ENCODE peak calls at places on chromosomes 7 and 10, in six cellular contexts. O is type B pancreatic cell, U is RWPE1, H is D721Med, X is brain microvascular endothelial cell, G is IMR-90. S is an unnamed sample.

GRCh38 chr7:26199301-26200112 is 1.0 kb downstream of the HNRNPA2B1 start:
- DNase-seq in O (no peak), U (no peak), H (no peak), X (no peak), G (peak), S (no peak)

GRCh38 chr10:133230023-133230319 is at the start of gene UTF1:
- DNase-seq in O (no peak), U (no peak), H (no peak), X (no peak), G (no peak), S (no peak)

GRCh38 chr7:97269741-97270140 is 152.2 kb downstream of the SDHAF3 start:
- DNase-seq in O (no peak), U (no peak), H (no peak), X (no peak), G (no peak), S (no peak)

GRCh38 chr10:43971306-43971705 is 322.6 kb upstream of the ZNF32 start:
- DNase-seq in O (no peak), U (no peak), H (no peak), X (no peak), G (no peak), S (no peak)

GRCh38 chr7:144098776-144099175 is 10.6 kb upstream of the OR2A2 start:
- DNase-seq in O (no peak), U (no peak), H (no peak), X (no peak), G (no peak), S (no peak)

GRCh38 chr10:125060851-125061556 is 99.4 kb downstream of the CTBP2 start:
- DNase-seq in O (peak), U (peak), H (no peak), X (peak), G (peak), S (peak)

GRCh38 chr7:157337316-157338149 is 729 bp downstream of the DNAJB6 start:
- DNase-seq in O (peak), U (peak), H (no peak), X (peak), G (peak), S (no peak)

GRCh38 chr10:44857363-44858016 is 53.6 kb upstream of the TMEM72 start:
- DNase-seq in O (peak), U (peak), H (no peak), X (peak), G (peak), S (no peak)

GRCh38 chr7:105975770-105976428 is 12.8 kb downstream of the CDHR3 start:
- DNase-seq in O (no peak), U (peak), H (no peak), X (no peak), G (peak), S (peak)

GRCh38 chr7:133635541-133635940 is 382.7 kb downstream of the EXOC4 start:
- DNase-seq in O (no peak), U (no peak), H (no peak), X (no peak), G (no peak), S (no peak)

GRCh38 chr10:35136263-35136815 is 9.7 kb downstream of the CREM start:
- DNase-seq in O (no peak), U (no peak), H (no peak), X (no peak), G (no peak), S (no peak)

GRCh38 chr10:68561804-68562649 is 1.9 kb downstream of the TET1 start:
- DNase-seq in O (no peak), U (no peak), H (no peak), X (no peak), G (no peak), S (no peak)

DNA sequence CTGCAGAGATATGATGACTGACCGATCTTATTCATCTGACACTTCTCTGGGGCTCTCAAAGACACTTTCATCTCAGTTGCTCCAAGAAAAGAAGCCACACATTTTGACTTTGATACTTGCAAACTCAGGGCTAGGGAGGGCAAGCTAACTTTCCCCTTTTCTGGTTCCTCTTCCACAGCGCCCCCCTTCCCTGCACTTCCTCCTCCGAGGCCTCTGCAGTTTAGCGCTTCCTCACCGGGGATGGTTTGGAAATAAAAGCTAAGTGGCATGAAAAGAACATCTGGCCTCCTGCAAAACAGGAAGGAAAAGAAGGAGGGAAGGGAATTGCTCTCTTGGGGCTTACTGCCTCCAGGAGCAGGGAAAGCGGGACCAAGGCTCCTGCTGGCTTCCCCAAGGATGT is 42.4 kb downstream of the PRKCQ start:
- DNase-seq in O (no peak), U (no peak), H (no peak), X (no peak), G (no peak), S (no peak)
- TF ChIP-seq CTCF in O (no peak), U (no peak), H (no peak), X (no peak), G (no peak), S (no peak)

GRCh38 chr7:49488573-49488972 is 284.9 kb upstream of the VWC2 start:
- DNase-seq in O (no peak), U (no peak), H (no peak), X (no peak), G (no peak), S (no peak)

GRCh38 chr7:49486974-49487919 is 286.2 kb upstream of the VWC2 start:
- DNase-seq in O (no peak), U (no peak), H (no peak), X (no peak), G (no peak), S (no peak)

GRCh38 chr7:49479421-49479820 is 294.0 kb upstream of the VWC2 start:
- DNase-seq in O (no peak), U (no peak), H (no peak), X (no peak), G (no peak), S (no peak)

GRCh38 chr7:49479936-49480544 is 293.4 kb upstream of the VWC2 start:
- DNase-seq in O (no peak), U (no peak), H (no peak), X (no peak), G (no peak), S (no peak)

DNA sequence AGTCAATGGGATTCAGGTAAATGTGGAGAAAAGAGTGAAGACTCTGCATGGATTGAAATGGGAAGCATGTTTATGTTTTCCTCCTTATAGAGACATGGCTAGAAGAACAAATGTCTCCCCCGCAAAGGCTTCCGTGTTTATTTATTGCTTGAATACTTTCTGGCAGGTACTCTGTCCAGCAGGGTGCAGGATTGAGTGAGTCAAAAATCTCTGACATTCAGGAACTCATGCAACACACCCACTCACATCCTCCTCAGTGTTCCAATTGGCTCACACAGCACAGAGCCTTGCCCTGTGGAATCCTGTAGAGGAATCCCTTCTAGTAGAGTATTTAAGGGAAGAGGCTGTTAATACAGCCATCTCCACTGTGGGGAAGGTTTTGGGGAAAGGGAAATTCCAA is 290.3 kb upstream of the VWC2 start:
- DNase-seq in O (no peak), U (no peak), H (no peak), X (no peak), G (no peak), S (no peak)
- TF ChIP-seq CTCF in O (peak), U (no peak), H (no peak), X (no peak), G (no peak), S (no peak)

GRCh38 chr7:140230517-140230861 is 53.7 kb upstream of the KDM7A start:
- DNase-seq in O (no peak), U (no peak), H (no peak), X (no peak), G (no peak), S (no peak)
- TF ChIP-seq CTCF in O (no peak), U (no peak), H (no peak), X (no peak), G (no peak), S (no peak)

DNA sequence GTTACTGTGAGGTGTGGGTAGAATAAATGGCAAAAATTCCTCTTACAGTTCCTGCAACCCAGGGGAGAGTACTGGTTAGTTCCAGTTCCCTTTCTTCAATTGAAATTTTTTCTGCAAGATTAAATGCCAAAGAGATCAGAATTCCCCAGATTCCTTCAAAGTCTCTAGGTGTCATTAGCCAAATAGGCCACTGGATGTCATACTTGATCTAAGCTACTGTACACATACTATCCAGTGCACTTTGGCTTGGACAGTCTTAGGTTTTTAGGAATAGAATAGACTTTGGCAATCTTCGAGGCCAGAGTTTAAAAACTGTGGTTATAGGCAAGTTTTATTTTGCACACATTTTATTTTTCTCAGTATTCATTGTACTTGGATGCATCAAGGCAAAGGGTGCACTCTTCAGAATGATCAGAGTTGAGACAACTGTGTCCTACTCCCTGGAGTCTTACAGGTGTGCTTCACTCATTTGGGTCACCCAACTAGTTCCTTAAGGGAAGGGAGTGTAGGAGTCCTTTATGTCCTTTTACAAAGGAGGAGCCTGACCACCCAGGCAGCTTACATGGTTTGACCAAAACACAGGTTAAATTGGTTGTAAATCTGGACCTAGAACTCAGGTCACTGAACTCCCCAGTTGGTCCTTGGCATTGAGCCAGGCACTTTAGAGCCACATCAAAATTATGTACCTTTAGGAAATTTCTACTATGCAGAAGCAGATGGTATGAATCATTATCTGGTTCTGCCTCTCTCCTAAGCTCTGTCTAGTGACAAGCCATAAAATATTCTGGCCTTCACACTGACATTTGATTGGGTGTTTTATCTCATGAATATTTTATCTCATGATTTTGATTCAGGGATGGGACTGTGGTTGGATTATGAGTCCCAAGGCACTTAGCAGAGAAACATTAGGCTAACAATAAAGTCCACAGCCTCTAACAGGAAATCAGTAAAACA is 49.5 kb downstream of the ASAH2B start:
- DNase-seq in O (no peak), U (peak), H (no peak), X (peak), G (peak), S (no peak)
- TF ChIP-seq CTCF in O (peak), U (peak), H (peak), X (peak), G (peak), S (peak)

S was measured in AG04449.